ENCODE peak calls at places on chromosomes 2 and 18, in four cellular contexts. J is CD8-positive, alpha-beta T cell; D is bronchial epithelial cell; V is astrocyte of the spinal cord. Y is an unnamed sample.

GRCh38 chr18:74796928-74797576 is 199.4 kb downstream of the ZNF407 start:
- DNase-seq in J (no peak), D (peak), V (peak), Y (peak)

GRCh38 chr2:30707304-30707903 is 99.8 kb downstream of the CAPN13 start:
- DNase-seq in J (no peak), D (no peak), V (no peak), Y (no peak)

GRCh38 chr18:21085579-21086161 is 25.9 kb downstream of the ROCK1 start:
- DNase-seq in J (no peak), D (no peak), V (no peak), Y (no peak)

GRCh38 chr2:173550143-173550542 is 195.5 kb downstream of the CDCA7 start:
- DNase-seq in J (no peak), D (peak), V (peak), Y (peak)

GRCh38 chr18:57869228-57869627 is 66.1 kb upstream of the ATP8B1 start:
- DNase-seq in J (no peak), D (no peak), V (no peak), Y (no peak)

GRCh38 chr2:153917570-153917969 is 45.8 kb downstream of the GALNT13 start:
- DNase-seq in J (no peak), D (no peak), V (no peak), Y (no peak)

GRCh38 chr2:76953733-76954347 is 568.3 kb downstream of the LRRTM4 start:
- DNase-seq in J (no peak), D (peak), V (peak), Y (peak)

GRCh38 chr2:30601375-30601774 is 154.3 kb downstream of the LCLAT1 start:
- DNase-seq in J (no peak), D (no peak), V (no peak), Y (no peak)

GRCh38 chr2:74457549-74458131 is 598 bp upstream of the WBP1 start:
- DNase-seq in J (peak), D (peak), V (no peak), Y (peak)

GRCh38 chr2:173347305-173348168 is 7.1 kb upstream of the CDCA7 start:
- DNase-seq in J (no peak), D (no peak), V (no peak), Y (no peak)

GRCh38 chr2:126887506-126887905 is 11.2 kb upstream of the TEX51 start:
- DNase-seq in J (no peak), D (no peak), V (no peak), Y (no peak)

GRCh38 chr18:47689386-47689785 is 241.1 kb downstream of the SMAD2 start:
- DNase-seq in J (no peak), D (no peak), V (no peak), Y (no peak)

GRCh38 chr2:177889812-177890460 is 182.6 kb downstream of the PDE11A start:
- DNase-seq in J (no peak), D (no peak), V (no peak), Y (no peak)

GRCh38 chr18:69996951-69997798 is 49.5 kb upstream of the CD226 start:
- DNase-seq in J (no peak), D (no peak), V (no peak), Y (no peak)

GRCh38 chr2:131156452-131157149 is 51.5 kb downstream of the PLEKHB2 start:
- DNase-seq in J (no peak), D (no peak), V (no peak), Y (no peak)

GRCh38 chr2:187129306-187129705 is 280.3 kb upstream of the ZSWIM2 start:
- DNase-seq in J (no peak), D (peak), V (no peak), Y (peak)

GRCh38 chr2:227884511-227884947 is 13.1 kb downstream of the DAW1 start:
- DNase-seq in J (peak), D (peak), V (peak), Y (peak)

GRCh38 chr2:182864949-182865348 is 1.5 kb downstream of the FRZB start:
- DNase-seq in J (no peak), D (no peak), V (no peak), Y (no peak)
- H3K4me3 ChIP-seq in J (no peak), D (no peak), V (no peak), Y (no peak)

GRCh38 chr18:8097942-8098341 is 511.3 kb upstream of the RAB12 start:
- DNase-seq in J (no peak), D (no peak), V (no peak), Y (no peak)
- TF ChIP-seq CTCF in J (no peak), D (no peak), V (no peak), Y (no peak)

DNA sequence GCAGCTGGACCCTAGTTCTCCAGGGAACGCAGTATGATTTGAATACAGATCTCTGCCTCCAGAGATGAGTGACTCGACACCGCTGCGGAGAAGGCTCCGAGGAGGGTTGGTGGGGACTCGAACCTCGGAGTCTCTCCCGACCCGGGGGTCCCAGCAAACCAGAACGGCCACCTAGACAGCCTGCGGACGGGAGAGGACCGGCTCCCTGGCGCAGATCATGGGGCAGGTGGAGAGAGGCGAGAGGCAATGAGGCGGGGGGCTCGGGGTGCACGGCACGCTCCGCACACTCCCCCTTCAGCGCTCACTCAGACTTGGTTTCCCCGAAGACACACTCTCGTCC is 12.6 kb downstream of the DYSF start:
- DNase-seq in J (no peak), D (no peak), V (no peak), Y (no peak)
- H3K4me3 ChIP-seq in J (peak), D (peak), V (peak), Y (peak)

GRCh38 chr2:170396799-170397459 is 219.0 kb downstream of the MYO3B start:
- DNase-seq in J (no peak), D (peak), V (peak), Y (peak)
- TF ChIP-seq CTCF in J (no peak), D (peak), V (peak), Y (peak)